ENCODE peak calls at places on chromosome 21, in six cellular contexts. P, V, B, F, H and O are unnamed samples.

GRCh38 chr21:19999369-20000272 is 998.6 kb upstream of the NCAM2 start:
- DNase-seq in P (no peak), V (no peak), F (no peak), B (no peak), H (no peak), O (no peak)

GRCh38 chr21:43716376-43717165 is 2.4 kb upstream of the PDXK start:
- DNase-seq in F (no peak), V (no peak), H (no peak), B (no peak), P (no peak), O (no peak)

GRCh38 chr21:36647279-36648093 is 51.4 kb upstream of the SIM2 start:
- DNase-seq in B (no peak), V (peak; percentile 46), F (peak; percentile 35), H (no peak), P (no peak), O (no peak)

GRCh38 chr21:45443595-45444181 is 38.7 kb downstream of the COL18A1 start:
- DNase-seq in B (no peak), V (no peak), F (no peak), P (no peak), H (no peak), O (no peak)

GRCh38 chr21:24424786-24425185 is 1182.5 kb downstream of the MRPL39 start:
- DNase-seq in P (no peak), F (no peak), V (no peak), B (no peak), H (no peak), O (no peak)

GRCh38 chr21:43824250-43824882 is 35.0 kb downstream of the RRP1 start:
- DNase-seq in H (no peak), V (no peak), B (no peak), P (peak; percentile 11), F (no peak), O (no peak)

GRCh38 chr21:44527983-44528633 is 11.9 kb downstream of the KRTAP10-1 start:
- DNase-seq in P (no peak), B (no peak), F (no peak), V (no peak), H (no peak), O (no peak)

GRCh38 chr21:37478821-37479220 is 112.2 kb downstream of the DYRK1A start:
- DNase-seq in V (no peak), F (no peak), B (no peak), P (no peak), H (no peak), O (no peak)

GRCh38 chr21:41957991-41958766 is 4.4 kb upstream of the C2CD2 start:
- DNase-seq in H (no peak), V (no peak), B (peak; percentile 58), P (peak; percentile 49), F (peak; percentile 71), O (no peak)

GRCh38 chr21:42543106-42543847 is 29.6 kb downstream of the SLC37A1 start:
- DNase-seq in P (no peak), B (no peak), H (no peak), F (no peak), V (no peak), O (no peak)

GRCh38 chr21:44421901-44422840 is 33.1 kb upstream of the LRRC3 start:
- DNase-seq in H (no peak), B (no peak), P (no peak), V (no peak), F (no peak), O (no peak)

GRCh38 chr21:24290151-24290833 is 1317.0 kb downstream of the MRPL39 start:
- DNase-seq in P (no peak), B (no peak), V (no peak), H (no peak), F (no peak), O (no peak)

GRCh38 chr21:41864311-41865001 is 14.7 kb downstream of the PRDM15 start:
- DNase-seq in H (no peak), P (no peak), B (no peak), V (no peak), F (no peak), O (no peak)

GRCh38 chr21:33299181-33299752 is 25.5 kb upstream of the IFNAR1 start:
- DNase-seq in F (peak; percentile 21), V (no peak), P (no peak), H (no peak), B (no peak), O (no peak)

GRCh38 chr21:45898781-45899180 is 82.8 kb upstream of the COL6A1 start:
- DNase-seq in H (no peak), V (no peak), P (no peak), B (no peak), F (no peak), O (no peak)

GRCh38 chr21:25911730-25912401 is 177.1 kb downstream of the GABPA start:
- DNase-seq in B (no peak), V (no peak), H (no peak), F (no peak), P (no peak), O (no peak)

GRCh38 chr21:42679319-42679981 is 26.0 kb downstream of the PDE9A start:
- DNase-seq in P (no peak), B (no peak), F (no peak), H (no peak), V (no peak), O (no peak)

GRCh38 chr21:14591882-14592281 is 45.8 kb upstream of the SAMSN1 start:
- DNase-seq in B (peak; percentile 58), H (no peak), P (peak; percentile 5), F (no peak), V (no peak), O (no peak)

GRCh38 chr21:43930848-43931384 is 65.9 kb downstream of the AGPAT3 start:
- DNase-seq in P (no peak), F (no peak), B (no peak), V (no peak), H (no peak), O (no peak)

GRCh38 chr21:25647632-25648031 is 8.6 kb downstream of the JAM2 start:
- DNase-seq in B (no peak), P (no peak), V (no peak), H (no peak), F (no peak), O (no peak)

GRCh38 chr21:44525431-44526095 is 14.4 kb downstream of the KRTAP10-1 start:
- DNase-seq in P (no peak), B (no peak), H (no peak), V (no peak), F (no peak), O (no peak)

GRCh38 chr21:44455524-44456206 is 355 bp downstream of the LRRC3 start:
- DNase-seq in V (peak; percentile 45), B (peak; percentile 51), H (no peak), F (peak; percentile 49), P (no peak), O (no peak)

GRCh38 chr21:30102881-30103280 is 63.7 kb downstream of the CLDN17 start:
- DNase-seq in B (no peak), P (no peak), V (no peak), F (no peak), H (no peak), O (no peak)

GRCh38 chr21:27406297-27407009 is 439.6 kb upstream of the ADAMTS5 start:
- DNase-seq in H (no peak), P (no peak), V (no peak), F (no peak), B (no peak), O (no peak)

DNA sequence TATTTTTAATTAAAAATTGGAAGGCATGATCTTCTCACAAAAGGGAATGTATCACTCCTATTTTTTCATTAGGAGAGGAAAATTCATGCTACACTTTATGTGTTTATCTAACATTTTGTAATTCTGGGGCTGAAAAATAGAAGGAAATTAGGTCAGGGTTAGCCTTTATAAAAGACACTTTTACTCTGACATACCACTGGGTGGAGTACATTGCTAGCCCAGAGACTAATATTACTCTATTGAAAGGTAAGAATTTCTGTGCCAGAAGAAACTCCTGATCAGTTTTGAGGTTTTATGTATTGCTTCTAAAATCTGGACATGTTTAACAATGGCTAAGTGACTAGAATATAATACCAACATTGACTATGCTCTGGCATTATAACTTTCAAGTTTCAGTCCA is 724.6 kb downstream of the USP25 start:
- DNase-seq in H (no peak), V (no peak), B (no peak), F (no peak), P (no peak), O (no peak)
- TF ChIP-seq CTCF in H (no peak), V (no peak), B (no peak), F (no peak), P (peak; percentile 37), O (no peak)

GRCh38 chr21:39674794-39675193 is 62.1 kb downstream of the B3GALT5 start:
- DNase-seq in F (no peak), P (no peak), H (no peak), B (no peak), V (no peak), O (no peak)

GRCh38 chr21:39673736-39674135 is 61.0 kb downstream of the B3GALT5 start:
- DNase-seq in V (no peak), H (no peak), P (no peak), F (no peak), B (no peak), O (no peak)

GRCh38 chr21:39676054-39676771 is 63.5 kb downstream of the B3GALT5 start:
- DNase-seq in H (no peak), P (no peak), B (no peak), V (no peak), F (no peak), O (no peak)

GRCh38 chr21:39673163-39673562 is 60.4 kb downstream of the B3GALT5 start:
- DNase-seq in F (no peak), P (no peak), B (no peak), V (no peak), H (no peak), O (no peak)

DNA sequence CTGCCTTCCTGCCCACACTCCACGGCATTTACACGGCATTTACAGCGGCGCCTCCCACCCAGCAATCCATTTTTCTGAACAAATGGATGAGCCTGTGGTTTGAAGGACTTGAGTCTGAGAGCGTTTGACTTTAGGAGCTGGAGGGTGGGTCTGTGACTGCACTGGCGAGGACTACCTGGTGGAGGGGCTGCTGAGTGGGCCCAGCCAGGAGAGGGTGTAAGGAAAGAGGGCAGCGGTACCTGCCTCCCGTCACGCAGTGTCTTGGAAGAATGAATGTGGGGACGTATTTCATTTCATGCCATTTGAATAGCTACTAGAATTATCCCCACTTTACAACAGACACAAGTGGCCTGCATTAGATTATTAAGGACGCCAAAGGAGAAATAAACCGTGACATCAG is 62.9 kb downstream of the B3GALT5 start:
- DNase-seq in F (no peak), V (no peak), B (no peak), P (no peak), H (no peak), O (no peak)
- TF ChIP-seq CTCF in F (no peak), V (no peak), B (no peak), P (no peak), H (no peak), O (no peak)

DNA sequence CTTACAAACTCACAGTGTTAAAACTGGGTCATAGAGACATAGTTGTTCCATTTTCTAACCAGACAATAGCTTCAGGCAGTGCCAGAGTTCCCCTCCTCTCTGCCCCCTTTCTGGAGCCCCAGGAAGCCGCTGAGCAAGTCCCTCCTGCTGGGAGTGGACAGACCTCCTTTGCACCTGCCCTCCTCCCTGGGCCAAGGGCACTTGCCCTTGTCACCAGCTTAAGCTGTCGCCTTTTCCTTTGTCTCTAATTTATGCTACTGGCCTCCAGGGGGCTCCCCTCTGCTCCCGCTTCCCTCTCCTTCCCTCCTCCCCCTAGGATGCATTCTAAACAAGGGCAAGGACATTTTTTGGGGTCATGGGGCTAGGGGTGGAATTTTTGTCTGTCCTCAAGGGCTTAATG is 182.4 kb downstream of the MIS18A start:
- DNase-seq in B (no peak), V (peak; percentile 42), P (no peak), H (no peak), F (peak; percentile 30), O (no peak)
- TF ChIP-seq CTCF in B (no peak), V (peak; percentile 51), P (peak; percentile 42), H (peak; percentile 28), F (peak; percentile 39), O (peak; percentile 48)

GRCh38 chr21:38768385-38769071 is 37.2 kb upstream of the ETS2 start:
- DNase-seq in V (no peak), H (no peak), B (no peak), P (peak; percentile 63), F (no peak), O (peak; percentile 83)
- TF ChIP-seq CTCF in V (no peak), H (no peak), B (no peak), P (no peak), F (no peak), O (no peak)